ENCODE peak calls at places on chromosomes 11 and 22, in eight cellular contexts. C is tibial nerve; U is left ventricle myocardium inferior; B is pancreas; O is HL-60; L is cardiac muscle cell; Q is IMR-90; A is CD8-positive, alpha-beta T cell. G is an unnamed sample.
A peak's percentile ranks its signal among the peaks of the same experiment; 100 is the strongest.

GRCh38 chr11:8658210-8658968 is 24.1 kb downstream of the TRIM66 start:
- DNase-seq in O (no peak), A (no peak), L (peak; percentile 35), C (no peak), B (no peak), Q (peak; percentile 5), U (no peak), G (no peak)

GRCh38 chr11:34621876-34622275 is 983 bp downstream of the EHF start:
- DNase-seq in Q (no peak), O (no peak), A (no peak), L (no peak), B (no peak), C (no peak), U (no peak), G (no peak)

GRCh38 chr11:110147965-110148709 is 54.9 kb downstream of the ZC3H12C start:
- DNase-seq in Q (peak; percentile 92), B (no peak), U (no peak), L (peak; percentile 93), A (no peak), C (no peak), O (no peak), G (no peak)

GRCh38 chr11:80773919-80774318 is 1333.1 kb upstream of the TENM4 start:
- DNase-seq in B (peak; percentile 20), Q (no peak), L (no peak), U (no peak), A (no peak), O (no peak), C (no peak), G (no peak)

GRCh38 chr11:43943931-43944751 is 1.7 kb downstream of the C11orf96 start:
- DNase-seq in A (no peak), L (peak; percentile 27), B (peak; percentile 78), O (no peak), C (no peak), U (no peak), Q (peak; percentile 28), G (no peak)

GRCh38 chr22:30286813-30287625 is 2.3 kb downstream of the CASTOR1 start:
- DNase-seq in O (peak; percentile 69), C (peak; percentile 54), A (peak; percentile 93), Q (peak; percentile 46), L (peak; percentile 64), U (peak; percentile 68), B (peak; percentile 91), G (peak; percentile 92)

GRCh38 chr11:66123902-66124301 is 53.8 kb downstream of the PACS1 start:
- DNase-seq in Q (no peak), O (no peak), B (no peak), C (no peak), A (no peak), L (no peak), U (no peak), G (no peak)

GRCh38 chr11:78038697-78039313 is 15.7 kb upstream of the KCTD14 start:
- DNase-seq in C (no peak), A (no peak), L (peak; percentile 81), B (peak; percentile 91), O (no peak), Q (peak; percentile 28), U (no peak), G (no peak)

GRCh38 chr11:75596914-75597313 is 34.9 kb downstream of the SERPINH1 start:
- DNase-seq in B (no peak), O (no peak), Q (no peak), L (no peak), A (no peak), U (no peak), C (no peak), G (no peak)

GRCh38 chr22:41500303-41500702 is 31.4 kb downstream of the ACO2 start:
- DNase-seq in Q (no peak), O (no peak), B (no peak), C (no peak), A (no peak), U (no peak), L (no peak), G (no peak)

GRCh38 chr22:49756656-49757055 is 71.0 kb downstream of the BRD1 start:
- DNase-seq in U (peak; percentile 7), Q (no peak), L (no peak), B (no peak), O (no peak), C (no peak), A (no peak), G (no peak)

GRCh38 chr11:34468209-34468841 is 29.6 kb downstream of the CAT start:
- DNase-seq in O (peak; percentile 69), Q (peak; percentile 14), U (no peak), A (no peak), L (peak; percentile 45), C (no peak), B (no peak), G (peak; percentile 38)

GRCh38 chr11:101863361-101863760 is 51.4 kb upstream of the CEP126 start:
- DNase-seq in A (no peak), U (no peak), O (no peak), Q (peak; percentile 79), B (no peak), L (peak; percentile 56), C (no peak), G (no peak)

DNA sequence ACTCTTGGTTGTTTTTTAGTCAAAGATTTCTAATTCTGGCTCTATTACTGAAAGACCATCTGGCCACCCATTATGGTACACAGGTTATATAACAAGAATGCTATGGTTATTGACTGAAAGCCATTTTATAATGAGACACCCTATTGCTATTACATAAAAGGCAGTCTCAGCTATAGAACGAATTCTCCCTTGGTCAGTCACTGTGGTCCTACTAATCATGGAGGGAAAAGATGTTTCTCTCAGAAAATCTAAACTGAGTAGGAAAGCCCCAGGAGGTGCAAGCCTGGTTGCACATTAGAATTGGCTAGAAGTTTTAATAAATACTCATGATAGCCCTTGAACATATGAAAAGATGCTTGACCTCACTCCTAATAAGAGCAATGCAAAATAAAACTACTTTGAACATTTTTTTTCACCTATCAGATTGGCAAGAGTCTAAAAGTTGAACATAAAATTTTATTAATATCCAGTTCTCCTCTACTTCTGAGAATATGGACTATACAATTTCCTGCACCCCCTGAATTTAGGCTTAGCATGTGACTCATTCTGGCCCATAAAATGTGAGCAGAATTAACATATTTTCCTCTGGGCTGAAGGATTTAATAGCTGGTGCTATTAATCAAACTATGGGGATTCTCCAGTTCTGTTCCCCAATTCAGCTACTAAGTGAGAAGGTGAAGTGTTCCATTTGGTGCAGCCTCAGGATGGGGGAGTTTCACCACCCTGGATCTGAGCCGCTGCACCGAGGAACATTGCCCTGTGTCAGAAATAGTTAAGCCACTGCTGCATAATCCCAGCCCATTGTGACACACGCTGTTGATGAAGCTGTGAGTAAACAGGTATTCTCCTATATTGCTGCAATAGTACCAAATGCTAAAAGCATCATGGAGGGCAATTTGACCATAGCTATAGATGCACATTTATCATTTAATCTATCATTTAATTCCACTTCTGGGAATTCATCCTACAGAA is 11.5 kb upstream of the CRKL start:
- DNase-seq in Q (no peak), U (no peak), A (no peak), C (no peak), L (no peak), B (no peak), O (no peak), G (no peak)
- H3K27ac ChIP-seq in Q (no peak overlapping the region), U (no peak overlapping the region), A (no peak overlapping the region), C (no peak overlapping the region), L (no peak overlapping the region), B (no peak overlapping the region), O (no peak overlapping the region), G (no peak overlapping the region)

DNA sequence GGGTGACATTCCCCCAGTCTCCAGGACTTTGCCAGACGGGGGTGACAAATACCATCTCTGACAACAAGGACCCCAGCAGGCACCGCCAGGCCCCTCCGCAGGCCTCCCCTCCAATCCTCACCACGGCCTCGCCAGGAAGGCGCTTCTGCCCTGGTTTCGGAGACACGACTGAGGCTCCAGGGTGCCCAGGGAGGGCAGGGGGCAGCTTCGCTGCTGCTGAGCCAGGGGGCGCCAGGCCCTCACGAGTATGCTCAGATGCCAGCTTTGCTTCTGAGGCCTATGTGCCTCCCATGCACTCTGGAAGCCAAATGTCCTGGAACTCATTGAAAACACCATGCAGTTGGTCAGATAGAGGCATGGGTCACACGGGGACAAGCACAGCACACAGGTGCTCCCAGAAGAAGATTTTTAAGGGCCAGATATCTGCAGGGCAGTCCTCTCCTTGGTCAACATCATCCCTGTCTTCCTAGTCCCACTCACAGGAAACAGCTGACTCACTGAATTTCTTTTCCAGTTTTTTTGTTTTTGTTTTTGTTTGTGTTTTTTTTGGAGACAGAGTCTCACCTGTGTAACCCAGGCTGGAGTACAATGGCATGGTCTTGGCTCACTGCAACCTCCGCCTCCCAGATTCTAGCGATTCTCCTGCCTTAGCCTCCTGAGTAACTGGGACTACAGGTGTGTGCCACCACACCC is 19.9 kb downstream of the BID start:
- DNase-seq in C (no peak), U (no peak), Q (no peak), A (peak; percentile 65), B (peak; percentile 57), L (no peak), O (no peak), G (no peak)
- TF ChIP-seq CTCF in C (no peak), U (peak; percentile 53), Q (peak; percentile 9), A (peak; percentile 33), B (no peak), L (peak; percentile 32), O (no peak), G (peak; percentile 34)

DNA sequence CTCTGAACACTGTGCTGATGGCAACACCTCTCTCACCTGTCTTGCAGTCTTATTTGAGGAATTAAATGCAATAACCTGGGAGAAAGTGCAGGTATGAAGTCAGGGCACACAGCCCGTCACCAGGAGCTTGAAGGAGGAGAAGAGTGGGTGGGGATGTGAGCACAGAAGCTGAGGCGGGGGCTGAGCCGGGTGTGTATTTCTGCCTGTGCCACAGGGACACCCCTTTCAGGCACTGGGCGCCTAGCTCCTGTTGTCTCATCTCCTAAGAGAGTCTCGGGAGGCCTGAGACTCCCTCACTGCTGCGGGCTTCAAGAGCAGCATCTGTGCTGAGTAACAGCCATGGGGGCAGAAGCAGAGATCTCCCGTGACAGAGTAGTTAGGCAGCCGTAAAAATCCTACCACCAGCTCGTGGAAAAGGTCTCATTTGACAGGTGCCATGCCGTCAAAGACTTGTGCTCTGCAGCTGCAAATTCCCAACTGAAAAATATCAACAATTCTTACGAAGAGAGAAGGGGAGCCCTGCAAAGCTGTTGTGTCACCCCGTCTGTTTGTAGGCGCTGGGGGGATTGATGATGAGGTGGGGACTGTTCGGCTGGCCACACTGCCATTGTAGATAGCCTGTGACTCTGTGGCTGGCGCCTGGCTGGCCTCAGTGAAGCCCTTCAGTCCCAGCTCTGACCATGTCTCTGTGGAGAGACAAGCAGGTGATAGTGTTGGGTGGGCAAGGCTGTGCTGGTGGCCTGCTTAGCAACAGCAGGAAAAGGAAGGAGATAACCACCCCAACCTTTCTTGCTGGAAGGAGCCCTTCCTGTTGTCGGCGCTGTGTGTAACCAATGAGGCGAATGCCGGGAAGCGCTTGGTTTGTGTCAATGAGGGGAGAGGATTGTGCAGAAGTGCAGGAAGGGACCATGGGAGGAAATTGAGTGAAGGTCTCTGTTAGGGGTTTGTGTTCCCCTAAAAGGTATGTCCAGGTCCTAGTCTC is 27.0 kb downstream of the PARVB start:
- DNase-seq in B (no peak), O (no peak), L (no peak), C (no peak), A (no peak), Q (no peak), U (no peak), G (no peak)
- H3K27ac ChIP-seq in B (no peak overlapping the region), O (no peak overlapping the region), L (peak overlapping the region; percentile 45), C (no peak overlapping the region), A (no peak overlapping the region), Q (no peak overlapping the region), U (peak overlapping the region; percentile 42), G (no peak overlapping the region)

GRCh38 chr11:126624491-126624890 is 269.0 kb downstream of the ST3GAL4 start:
- DNase-seq in O (no peak), C (no peak), A (no peak), B (no peak), U (no peak), L (no peak), Q (no peak), G (no peak)

GRCh38 chr11:126615819-126616218 is 260.3 kb downstream of the ST3GAL4 start:
- DNase-seq in O (no peak), Q (no peak), B (no peak), C (no peak), L (no peak), A (no peak), U (no peak), G (no peak)

GRCh38 chr11:126619516-126619915 is 264.0 kb downstream of the ST3GAL4 start:
- DNase-seq in O (no peak), A (no peak), B (no peak), Q (no peak), U (no peak), L (no peak), C (no peak), G (no peak)
- TF ChIP-seq CTCF in O (no peak), A (no peak), B (no peak), Q (no peak), U (no peak), L (no peak), C (no peak), G (no peak)

G was measured in CD4-positive, alpha-beta T cell.